ENCODE peak calls at places on chromosome 11, in four cellular contexts. Z is HCT116, I is mesenchymal stem cell, J is OCI-LY7. C is an unnamed sample.

GRCh38 chr11:76119779-76120178 is 86.5 kb downstream of the WNT11 start:
- DNase-seq in J (no peak), I (peak), Z (no peak), C (no peak)

GRCh38 chr11:12598330-12599256 is 75.6 kb upstream of the TEAD1 start:
- DNase-seq in I (peak), Z (no peak), J (no peak), C (peak)

GRCh38 chr11:69328231-69328630 is 34.3 kb downstream of the MYEOV start:
- DNase-seq in Z (no peak), I (no peak), J (no peak), C (no peak)

GRCh38 chr11:122235615-122236014 is 119.6 kb upstream of the BLID start:
- DNase-seq in Z (no peak), J (no peak), I (peak), C (no peak)

GRCh38 chr11:74018331-74019005 is 9.6 kb upstream of the UCP3 start:
- DNase-seq in I (peak), J (no peak), Z (no peak), C (no peak)

GRCh38 chr11:76287227-76287626 is 80.9 kb upstream of the WNT11 start:
- DNase-seq in I (no peak), J (no peak), Z (no peak), C (no peak)

GRCh38 chr11:18650859-18651557 is 16.9 kb upstream of the SPTY2D1 start:
- DNase-seq in J (peak), I (peak), Z (peak), C (peak)

GRCh38 chr11:46309669-46310288 is 32.3 kb downstream of the CREB3L1 start:
- DNase-seq in Z (peak), J (peak), I (no peak), C (peak)

GRCh38 chr11:95716266-95716665 is 73.3 kb downstream of the FAM76B start:
- DNase-seq in Z (no peak), J (peak), I (no peak), C (no peak)

GRCh38 chr11:78562398-78562797 is 12.3 kb downstream of the NARS2 start:
- DNase-seq in Z (no peak), I (peak), J (no peak), C (no peak)

GRCh38 chr11:102012946-102013345 is 34.3 kb upstream of the CFAP300 start:
- DNase-seq in Z (no peak), I (peak), J (no peak), C (no peak)

GRCh38 chr11:93986716-93987115 is 34.4 kb upstream of the HEPHL1 start:
- DNase-seq in I (no peak), J (no peak), Z (peak), C (no peak)

GRCh38 chr11:65078151-65078550 is 5.7 kb downstream of the CDCA5 start:
- DNase-seq in Z (peak), I (peak), J (peak), C (peak)

GRCh38 chr11:12864316-12865156 is 144.6 kb upstream of the RASSF10 start:
- DNase-seq in Z (no peak), I (peak), J (no peak), C (peak)

GRCh38 chr11:23973244-23973643 is 523.6 kb upstream of the LUZP2 start:
- DNase-seq in J (no peak), Z (no peak), I (no peak), C (no peak)

GRCh38 chr11:63779044-63779443 is 10.5 kb upstream of the ZFTA start:
- DNase-seq in I (peak), J (no peak), Z (no peak), C (no peak)

GRCh38 chr11:72864692-72865655 is 50.8 kb downstream of the ATG16L2 start:
- DNase-seq in I (no peak), Z (no peak), J (no peak), C (no peak)

GRCh38 chr11:69843529-69843921 is 24.3 kb upstream of the FGF3 start:
- DNase-seq in I (no peak), Z (no peak), J (no peak), C (no peak)

GRCh38 chr11:57100638-57101312 is 81.0 kb upstream of the LRRC55 start:
- DNase-seq in J (no peak), Z (no peak), I (no peak), C (no peak)

GRCh38 chr11:96228472-96228871 is 114.5 kb downstream of the MAML2 start:
- DNase-seq in I (peak), Z (peak), J (no peak), C (no peak)

GRCh38 chr11:4695442-4695841 is 2.2 kb downstream of the OR51E2 start:
- DNase-seq in J (no peak), Z (no peak), I (no peak), C (no peak)

GRCh38 chr11:109229682-109230081 is 192.3 kb upstream of the C11orf87 start:
- DNase-seq in I (peak), Z (no peak), J (no peak), C (no peak)

GRCh38 chr11:36345535-36346141 is 49.5 kb downstream of the PRR5L start:
- DNase-seq in I (no peak), Z (no peak), J (no peak), C (no peak)

GRCh38 chr11:114799524-114799923 is 121.2 kb downstream of the NXPE2 start:
- DNase-seq in Z (no peak), I (no peak), J (no peak), C (no peak)

GRCh38 chr11:134951305-134951700 is 539.3 kb upstream of the B3GAT1 start:
- DNase-seq in Z (no peak), J (no peak), I (peak), C (peak)

GRCh38 chr11:124297921-124298320 is 15.8 kb downstream of the OR8D1 start:
- DNase-seq in Z (no peak), J (no peak), I (no peak), C (no peak)

GRCh38 chr11:75103380-75104026 is 6.8 kb upstream of the OR2AT4 start:
- DNase-seq in Z (no peak), I (peak), J (no peak), C (no peak)

GRCh38 chr11:59968395-59968783 is 4.6 kb downstream of the OOSP4A start:
- DNase-seq in Z (no peak), J (no peak), I (no peak), C (no peak)

GRCh38 chr11:118609380-118610219 is 2.2 kb downstream of the PHLDB1 start:
- DNase-seq in J (no peak), I (peak), Z (no peak), C (no peak)

GRCh38 chr11:116135897-116136296 is 631.7 kb upstream of the CADM1 start:
- DNase-seq in I (no peak), Z (no peak), J (no peak), C (no peak)

GRCh38 chr11:45995342-45995734 is 72.9 kb downstream of the LARGE2 start:
- DNase-seq in Z (no peak), J (no peak), I (no peak), C (no peak)

GRCh38 chr11:73760066-73760679 is 701 bp downstream of the RAB6A start:
- DNase-seq in I (peak), Z (no peak), J (peak), C (peak)

GRCh38 chr11:65489061-65489705 is 9.7 kb upstream of the MALAT1 start:
- DNase-seq in I (peak), J (no peak), Z (no peak), C (no peak)

GRCh38 chr11:65500262-65501004 is 1.6 kb downstream of the MALAT1 start:
- DNase-seq in Z (no peak), I (peak), J (peak), C (peak)

DNA sequence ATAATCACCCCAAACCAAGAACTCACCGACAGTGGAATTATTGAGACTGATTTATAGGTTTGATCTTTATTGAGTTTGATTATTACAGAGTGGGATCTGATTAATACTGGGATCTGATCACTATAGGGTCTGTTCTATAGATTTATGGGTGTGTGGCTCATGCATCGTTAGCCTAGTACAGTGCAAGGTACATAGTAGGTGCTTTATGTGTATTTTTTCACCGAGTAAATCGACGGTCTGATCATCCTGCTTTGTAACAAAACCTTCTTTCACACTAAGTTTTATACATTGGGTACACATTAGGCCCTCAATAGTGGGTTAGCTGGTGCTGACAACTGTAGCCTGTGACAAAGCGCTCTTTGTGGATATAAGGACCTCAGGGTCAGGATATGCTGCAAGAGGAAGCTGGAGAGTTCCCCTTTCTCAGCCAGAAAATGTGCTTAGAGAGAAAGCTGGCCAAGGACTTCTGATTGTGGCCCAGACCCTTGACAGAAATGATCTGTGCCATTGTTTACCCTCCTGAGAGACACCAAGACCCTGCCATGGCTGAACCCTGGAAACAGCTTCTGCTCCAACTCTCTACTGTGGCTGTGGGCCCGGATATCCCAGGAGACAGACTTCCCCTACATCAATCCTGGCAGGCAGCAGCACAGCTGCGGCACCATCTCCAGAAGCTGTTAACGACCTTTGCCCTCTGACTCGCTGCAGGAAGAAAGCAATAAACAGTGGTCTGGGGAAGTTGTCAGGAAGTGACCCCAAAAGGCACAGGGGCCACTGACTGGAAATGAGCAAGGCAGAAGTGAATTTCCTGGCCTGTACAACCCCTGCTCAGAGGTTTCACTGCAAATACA is 16.1 kb upstream of the TPP1 start:
- DNase-seq in Z (no peak), J (no peak), I (peak), C (no peak)
- H2AFZ ChIP-seq in Z (no peak), J (no peak), I (no peak), C (no peak)

GRCh38 chr11:44648109-44648508 is 78.7 kb upstream of the TSPAN18 start:
- DNase-seq in Z (no peak), J (no peak), I (no peak), C (peak)

GRCh38 chr11:44654596-44654995 is 72.2 kb upstream of the TSPAN18 start:
- DNase-seq in I (no peak), Z (no peak), J (no peak), C (no peak)

GRCh38 chr11:44654057-44654456 is 72.7 kb upstream of the TSPAN18 start:
- DNase-seq in I (no peak), J (no peak), Z (no peak), C (no peak)

GRCh38 chr11:44651535-44652130 is 75.1 kb upstream of the TSPAN18 start:
- DNase-seq in J (peak), Z (no peak), I (no peak), C (peak)

GRCh38 chr11:44652901-44653644 is 73.7 kb upstream of the TSPAN18 start:
- DNase-seq in J (no peak), Z (no peak), I (no peak), C (no peak)
- H3K4me2 ChIP-seq in J (no peak), Z (no peak), I (no peak), C (peak)

DNA sequence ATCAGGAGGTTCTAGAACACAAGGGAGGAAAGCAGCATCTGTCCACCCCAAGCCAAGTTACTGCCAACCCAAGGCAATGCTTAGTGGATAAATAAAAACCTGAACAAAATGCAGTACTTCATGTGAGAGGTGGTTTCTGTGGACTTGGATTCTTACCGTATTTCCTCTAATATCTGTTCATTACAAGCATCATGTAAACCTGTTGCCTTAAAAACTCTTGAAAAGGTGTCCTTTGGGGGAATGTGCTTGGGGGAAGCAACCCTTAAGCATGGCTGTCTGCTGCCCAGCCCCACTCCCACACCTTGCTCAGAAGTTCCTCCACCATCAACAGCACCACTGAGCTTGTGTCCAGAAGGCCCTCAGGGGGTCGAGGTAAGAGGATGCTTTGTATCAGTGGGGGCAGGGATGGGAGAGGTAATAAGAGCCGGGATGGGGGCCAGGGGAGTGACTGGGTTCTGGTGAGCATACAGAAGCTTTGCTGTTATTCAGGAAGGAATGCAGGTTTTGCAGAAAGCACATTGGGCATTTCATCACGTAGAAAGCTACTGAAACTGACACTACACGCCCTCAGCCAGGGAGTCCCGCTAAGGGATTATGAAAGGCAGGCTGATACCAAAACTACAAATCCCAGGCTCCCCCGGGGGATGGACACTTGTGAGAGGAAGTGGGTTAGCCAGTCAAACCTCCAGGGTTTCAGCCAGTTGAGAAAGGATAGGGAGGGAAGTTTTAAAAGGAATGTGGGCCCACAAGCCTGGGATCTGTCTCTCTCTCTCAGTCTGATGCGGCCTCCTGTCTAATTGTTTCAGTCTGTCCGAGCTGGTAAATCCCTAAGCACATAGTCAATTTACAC is 52.0 kb downstream of the KCNJ1 start:
- DNase-seq in J (no peak), Z (no peak), I (peak), C (no peak)
- H2AFZ ChIP-seq in J (no peak), Z (no peak), I (no peak), C (no peak)

GRCh38 chr11:61718613-61719302 is 33.7 kb upstream of the MYRF start:
- DNase-seq in I (peak), Z (no peak), J (no peak), C (no peak)
- H3K4me2 ChIP-seq in I (peak), Z (no peak), J (no peak), C (no peak)